ENCODE peak calls at places on chromosome 10, in nine cellular contexts. G is astrocyte, P is nephron progenitor cell, O is AG09309, A is thoracic aorta, Q is ovary, V is fibroblast of pulmonary artery, B is HFF-Myc, X is mesothelial cell of epicardium. R is an unnamed sample.

GRCh38 chr10:64089648-64090047 is 568.4 kb downstream of the REEP3 start:
- DNase-seq in G (no peak), A (no peak), O (no peak), P (no peak), Q (no peak), V (no peak), X (no peak), B (no peak), R (no peak)

GRCh38 chr10:108783897-108784296 is 1139.4 kb downstream of the XPNPEP1 start:
- DNase-seq in V (peak; percentile 79), O (no peak), P (peak; percentile 11), X (no peak), G (peak; percentile 31), A (no peak), Q (no peak), B (peak; percentile 57), R (no peak)

GRCh38 chr10:42888504-42889095 is 106.0 kb downstream of the BMS1 start:
- DNase-seq in Q (no peak), O (no peak), B (no peak), G (no peak), A (no peak), P (no peak), V (peak; percentile 10), X (no peak), R (no peak)

GRCh38 chr10:99788598-99789259 is 6.3 kb downstream of the ABCC2 start:
- DNase-seq in P (no peak), A (peak; percentile 23), V (peak; percentile 97), X (no peak), O (peak; percentile 98), B (no peak), G (peak; percentile 94), Q (no peak), R (no peak)

GRCh38 chr10:5151076-5151475 is 33.9 kb downstream of the AKR1C8 start:
- DNase-seq in X (no peak), O (no peak), B (no peak), P (no peak), A (no peak), G (no peak), V (no peak), Q (no peak), R (no peak)

GRCh38 chr10:121411006-121411405 is 187.2 kb downstream of the FGFR2 start:
- DNase-seq in G (no peak), O (no peak), A (no peak), P (no peak), B (no peak), Q (no peak), X (no peak), V (no peak), R (no peak)

GRCh38 chr10:58920655-58921003 is 255.8 kb upstream of the PHYHIPL start:
- DNase-seq in V (no peak), Q (no peak), A (no peak), P (no peak), B (no peak), O (no peak), G (no peak), X (no peak), R (no peak)

GRCh38 chr10:100433253-100434240 is 29.3 kb upstream of the WNT8B start:
- DNase-seq in X (peak; percentile 99), V (peak; percentile 96), O (peak; percentile 65), Q (peak; percentile 95), A (peak; percentile 74), B (peak; percentile 93), G (peak; percentile 64), P (peak; percentile 98), R (peak; percentile 43)

GRCh38 chr10:127346604-127347003 is 150.2 kb upstream of the INSYN2A start:
- DNase-seq in V (no peak), A (no peak), P (no peak), X (no peak), O (no peak), G (no peak), Q (no peak), B (no peak), R (no peak)

GRCh38 chr10:96998329-96998888 is 166.3 kb downstream of the LCOR start:
- DNase-seq in V (peak; percentile 65), G (peak; percentile 90), X (no peak), Q (peak; percentile 64), A (no peak), P (no peak), B (no peak), O (no peak), R (no peak)

GRCh38 chr10:25226775-25227682 is 52.2 kb downstream of the GPR158 start:
- DNase-seq in V (peak; percentile 75), G (peak; percentile 36), O (peak; percentile 29), Q (no peak), X (no peak), P (peak; percentile 43), A (no peak), B (no peak), R (no peak)

GRCh38 chr10:74542077-74542476 is 284.3 kb upstream of the KAT6B start:
- DNase-seq in V (peak; percentile 97), Q (peak; percentile 29), G (peak; percentile 47), P (no peak), A (no peak), B (peak; percentile 10), X (no peak), O (peak; percentile 73), R (no peak)

GRCh38 chr10:30384791-30385201 is 35.7 kb upstream of the MTPAP start:
- DNase-seq in X (no peak), P (no peak), A (no peak), B (no peak), Q (no peak), V (peak; percentile 39), O (no peak), G (peak; percentile 14), R (peak; percentile 39)

GRCh38 chr10:6465854-6466524 is 114.1 kb downstream of the PRKCQ start:
- DNase-seq in O (no peak), X (no peak), G (no peak), Q (no peak), A (no peak), B (no peak), V (no peak), P (no peak), R (no peak)

GRCh38 chr10:24989867-24990266 is 26.1 kb downstream of the ENKUR start:
- DNase-seq in X (no peak), V (peak; percentile 36), A (no peak), G (no peak), Q (no peak), P (no peak), B (no peak), O (no peak), R (no peak)

GRCh38 chr10:113709221-113709838 is 29.6 kb downstream of the CASP7 start:
- DNase-seq in G (peak; percentile 71), X (no peak), V (peak; percentile 64), Q (no peak), A (no peak), B (peak; percentile 31), P (no peak), O (peak; percentile 33), R (no peak)

GRCh38 chr10:118818621-118819221 is 64.0 kb upstream of the CACUL1 start:
- DNase-seq in B (no peak), Q (no peak), G (no peak), X (no peak), A (no peak), P (no peak), O (no peak), V (no peak), R (no peak)

GRCh38 chr10:14010083-14010551 is 320.6 kb downstream of the FRMD4A start:
- DNase-seq in B (peak; percentile 80), V (peak; percentile 73), G (peak; percentile 77), A (no peak), O (peak; percentile 43), X (no peak), P (peak; percentile 46), Q (no peak), R (no peak)

GRCh38 chr10:116886772-116887171 is 37.5 kb downstream of the ENO4 start:
- DNase-seq in V (no peak), G (no peak), X (no peak), O (no peak), B (no peak), Q (no peak), P (no peak), A (no peak), R (no peak)

GRCh38 chr10:92756233-92757065 is 66.7 kb downstream of the HHEX start:
- DNase-seq in A (no peak), O (no peak), V (peak; percentile 31), B (no peak), X (no peak), P (no peak), Q (no peak), G (no peak), R (no peak)

GRCh38 chr10:8758029-8758428 is 703.5 kb downstream of the GATA3 start:
- DNase-seq in B (no peak), O (no peak), Q (no peak), V (no peak), P (no peak), A (no peak), G (peak; percentile 36), X (no peak), R (no peak)

GRCh38 chr10:124259139-124259825 is 159.4 kb downstream of the OAT start:
- DNase-seq in B (no peak), O (no peak), G (no peak), Q (no peak), A (no peak), V (peak; percentile 28), P (no peak), X (no peak), R (no peak)
- TF ChIP-seq CTCF in B (peak; percentile 46), O (peak; percentile 33), G (no peak), Q (no peak), A (peak; percentile 17), V (peak; percentile 30), P (no peak), X (no peak), R (peak; percentile 21)

GRCh38 chr10:112344261-112344660 is 29.7 kb upstream of the ACSL5 start:
- DNase-seq in Q (no peak), O (no peak), G (no peak), V (no peak), P (no peak), B (no peak), A (no peak), X (no peak), R (no peak)
- TF ChIP-seq CTCF in Q (no peak), O (peak; percentile 2), G (no peak), V (no peak), P (no peak), B (no peak), A (no peak), X (no peak), R (no peak)

DNA sequence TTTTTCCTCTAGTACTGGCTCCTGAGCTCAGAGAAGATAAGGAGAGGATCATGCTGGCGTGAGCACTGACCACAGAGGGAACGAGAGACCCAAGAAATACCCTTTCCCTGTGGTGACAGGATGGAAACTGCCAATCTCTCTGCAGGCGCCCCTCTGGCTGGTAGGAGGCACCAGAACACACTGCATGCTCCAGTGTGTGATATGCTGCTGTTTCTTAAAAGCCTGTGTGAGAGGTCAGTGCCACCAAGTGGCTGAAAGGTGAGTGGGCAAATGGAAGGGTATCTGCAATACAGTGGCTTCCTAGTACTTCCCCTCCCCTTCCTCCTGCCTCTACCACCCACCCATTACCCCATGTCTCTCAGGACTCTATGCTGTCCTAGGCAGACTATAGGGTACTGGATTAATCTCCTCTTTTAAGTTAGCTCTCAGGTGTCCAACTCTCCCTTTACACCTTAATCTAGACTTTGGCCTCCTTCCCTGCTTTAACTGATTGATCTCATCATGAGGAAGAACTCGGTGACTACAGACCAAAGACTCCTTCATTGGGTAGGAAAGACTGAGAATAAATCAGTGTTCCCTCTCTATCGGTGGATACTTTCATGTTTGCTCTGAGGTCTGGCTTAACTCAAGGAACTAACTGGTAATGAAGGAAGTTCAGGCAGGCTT is 283.6 kb downstream of the ADRA2A start:
- DNase-seq in B (no peak), X (peak; percentile 41), Q (peak; percentile 36), O (no peak), V (peak; percentile 0), P (peak; percentile 33), A (no peak), G (no peak), R (no peak)
- TF ChIP-seq CTCF in B (no peak), X (no peak), Q (peak; percentile 22), O (peak; percentile 30), V (peak; percentile 2), P (peak; percentile 50), A (no peak), G (peak; percentile 10), R (peak; percentile 49)

GRCh38 chr10:107144490-107144889 is 20.0 kb downstream of the SORCS1 start:
- DNase-seq in V (no peak), X (peak; percentile 49), A (no peak), B (no peak), Q (no peak), O (no peak), G (no peak), P (peak; percentile 49), R (no peak)
- TF ChIP-seq CTCF in V (no peak), X (no peak), A (no peak), B (no peak), Q (no peak), O (no peak), G (no peak), P (peak; percentile 10), R (peak; percentile 21)

R was measured in D721Med.